ENCODE peak calls at places on chromosome 21, in four cellular contexts. One of them, this sample, is unnamed.

GRCh38 chr21:31248598-31248997 is 95.5 kb downstream of the TIAM1 start:
- DNase-seq in Peyer's patch: no peak
- DNase-seq in thyroid gland: no peak
- DNase-seq in IMR-90: peak; percentile 63
- DNase-seq in this sample: peak; percentile 71

GRCh38 chr21:15894596-15894995 is 164.8 kb downstream of the USP25 start:
- DNase-seq in thyroid gland: no peak
- DNase-seq in IMR-90: peak; percentile 38
- DNase-seq in Peyer's patch: no peak
- DNase-seq in this sample: peak; percentile 38

GRCh38 chr21:18744840-18745239 is 341.3 kb upstream of the TMPRSS15 start:
- DNase-seq in thyroid gland: no peak
- DNase-seq in IMR-90: no peak
- DNase-seq in Peyer's patch: no peak
- DNase-seq in this sample: no peak

GRCh38 chr21:42956824-42957632 is 17.3 kb upstream of the PKNOX1 start:
- DNase-seq in IMR-90: no peak
- DNase-seq in thyroid gland: peak; percentile 30
- DNase-seq in Peyer's patch: peak; percentile 22
- DNase-seq in this sample: no peak

GRCh38 chr21:33976980-33977720 is 61.5 kb upstream of the ATP5PO start:
- DNase-seq in IMR-90: no peak
- DNase-seq in thyroid gland: no peak
- DNase-seq in Peyer's patch: no peak
- DNase-seq in this sample: peak; percentile 23

GRCh38 chr21:40837456-40837855 is 9.5 kb downstream of the DSCAM start:
- DNase-seq in thyroid gland: no peak
- DNase-seq in Peyer's patch: no peak
- DNase-seq in IMR-90: no peak
- DNase-seq in this sample: no peak

GRCh38 chr21:25988738-25989137 is 181.8 kb downstream of the APP start:
- DNase-seq in thyroid gland: no peak
- DNase-seq in Peyer's patch: no peak
- DNase-seq in IMR-90: no peak
- DNase-seq in this sample: no peak

GRCh38 chr21:25907573-25908275 is 173.0 kb downstream of the GABPA start:
- DNase-seq in Peyer's patch: no peak
- DNase-seq in thyroid gland: peak; percentile 20
- DNase-seq in IMR-90: no peak
- DNase-seq in this sample: no peak

GRCh38 chr21:31335957-31336738 is 7.9 kb downstream of the TIAM1 start:
- DNase-seq in IMR-90: peak; percentile 95
- DNase-seq in thyroid gland: no peak
- DNase-seq in Peyer's patch: no peak
- DNase-seq in this sample: peak; percentile 72

GRCh38 chr21:23644768-23645167 is 1962.5 kb downstream of the MRPL39 start:
- DNase-seq in IMR-90: no peak
- DNase-seq in thyroid gland: no peak
- DNase-seq in Peyer's patch: no peak
- DNase-seq in this sample: no peak

GRCh38 chr21:42626171-42626570 is 27.2 kb upstream of the PDE9A start:
- DNase-seq in thyroid gland: no peak
- DNase-seq in IMR-90: no peak
- DNase-seq in Peyer's patch: peak; percentile 19
- DNase-seq in this sample: no peak

GRCh38 chr21:30579351-30579750 is 10.8 kb downstream of the KRTAP22-2 start:
- DNase-seq in thyroid gland: no peak
- DNase-seq in IMR-90: no peak
- DNase-seq in Peyer's patch: no peak
- DNase-seq in this sample: no peak

GRCh38 chr21:15848632-15849031 is 118.8 kb downstream of the USP25 start:
- DNase-seq in Peyer's patch: no peak
- DNase-seq in thyroid gland: no peak
- DNase-seq in IMR-90: peak; percentile 76
- DNase-seq in this sample: peak; percentile 42

GRCh38 chr21:42475526-42476492 is 20.2 kb downstream of the RSPH1 start:
- DNase-seq in thyroid gland: no peak
- DNase-seq in Peyer's patch: peak; percentile 36
- DNase-seq in IMR-90: no peak
- DNase-seq in this sample: no peak

GRCh38 chr21:42028754-42029385 is 18.7 kb upstream of the ZBTB21 start:
- DNase-seq in Peyer's patch: peak; percentile 43
- DNase-seq in IMR-90: no peak
- DNase-seq in thyroid gland: no peak
- DNase-seq in this sample: no peak

GRCh38 chr21:43361493-43362296 is 65.2 kb downstream of the SIK1 start:
- DNase-seq in IMR-90: peak; percentile 79
- DNase-seq in Peyer's patch: peak; percentile 86
- DNase-seq in thyroid gland: no peak
- DNase-seq in this sample: peak; percentile 74

GRCh38 chr21:35100351-35100771 is 51.3 kb upstream of the RUNX1 start:
- DNase-seq in IMR-90: peak; percentile 11
- DNase-seq in Peyer's patch: no peak
- DNase-seq in thyroid gland: no peak
- DNase-seq in this sample: peak; percentile 6

GRCh38 chr21:44800103-44800502 is 1.5 kb downstream of the UBE2G2 start:
- DNase-seq in thyroid gland: no peak
- DNase-seq in Peyer's patch: peak; percentile 63
- DNase-seq in IMR-90: peak; percentile 59
- DNase-seq in this sample: peak; percentile 76
- H3K4me3 ChIP-seq in thyroid gland: no peak overlapping the region
- H3K4me3 ChIP-seq in Peyer's patch: no peak overlapping the region
- H3K4me3 ChIP-seq in IMR-90: no peak overlapping the region
- H3K4me3 ChIP-seq in this sample: peak overlapping the region; percentile 92

DNA sequence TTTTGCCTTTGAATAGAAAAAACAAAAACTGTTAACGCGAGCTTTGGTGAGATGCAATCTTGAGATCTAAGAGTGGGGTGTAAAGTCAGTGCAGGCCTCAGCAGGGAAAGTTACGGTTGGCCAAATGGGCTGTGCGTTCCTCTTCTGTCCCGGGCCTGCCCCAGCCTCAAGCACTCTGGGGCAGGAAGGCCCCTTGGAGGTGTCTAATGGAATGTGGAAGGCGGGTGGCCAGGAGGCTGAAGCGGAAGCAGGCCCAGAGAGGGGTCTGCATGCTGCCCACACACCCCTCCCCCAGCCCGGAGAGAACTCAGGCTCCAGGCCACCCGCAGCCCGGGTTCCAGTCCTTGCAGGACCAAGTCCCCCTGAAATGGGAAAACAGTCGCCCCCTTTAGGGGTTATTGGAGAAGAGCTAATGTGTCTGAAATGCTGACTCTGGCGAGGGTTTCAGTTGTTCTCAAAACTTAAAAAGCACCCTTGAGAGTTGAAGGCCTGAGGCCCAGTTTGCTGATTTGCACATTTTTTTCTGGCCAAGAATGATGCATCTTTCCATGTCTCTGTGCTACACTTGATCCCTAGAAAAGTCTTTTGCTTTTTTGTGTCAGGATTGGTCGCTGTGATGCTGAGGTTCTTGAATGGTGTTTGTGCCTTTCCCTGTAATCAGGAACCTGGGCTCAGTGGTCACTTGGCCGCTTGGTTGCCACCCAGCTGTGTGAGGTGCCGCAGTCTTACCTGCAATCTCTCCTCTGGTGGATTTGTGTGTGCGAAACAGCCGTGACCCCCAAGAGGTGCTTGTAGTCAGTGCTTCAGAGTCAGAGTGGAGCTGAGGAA is 2.0 kb downstream of the COL18A1 start:
- DNase-seq in IMR-90: no peak
- DNase-seq in Peyer's patch: no peak
- DNase-seq in thyroid gland: no peak
- DNase-seq in this sample: no peak
- TF ChIP-seq CTCF in IMR-90: peak; percentile 7
- TF ChIP-seq CTCF in Peyer's patch: no peak
- TF ChIP-seq CTCF in thyroid gland: no peak
- TF ChIP-seq CTCF in this sample: no peak

DNA sequence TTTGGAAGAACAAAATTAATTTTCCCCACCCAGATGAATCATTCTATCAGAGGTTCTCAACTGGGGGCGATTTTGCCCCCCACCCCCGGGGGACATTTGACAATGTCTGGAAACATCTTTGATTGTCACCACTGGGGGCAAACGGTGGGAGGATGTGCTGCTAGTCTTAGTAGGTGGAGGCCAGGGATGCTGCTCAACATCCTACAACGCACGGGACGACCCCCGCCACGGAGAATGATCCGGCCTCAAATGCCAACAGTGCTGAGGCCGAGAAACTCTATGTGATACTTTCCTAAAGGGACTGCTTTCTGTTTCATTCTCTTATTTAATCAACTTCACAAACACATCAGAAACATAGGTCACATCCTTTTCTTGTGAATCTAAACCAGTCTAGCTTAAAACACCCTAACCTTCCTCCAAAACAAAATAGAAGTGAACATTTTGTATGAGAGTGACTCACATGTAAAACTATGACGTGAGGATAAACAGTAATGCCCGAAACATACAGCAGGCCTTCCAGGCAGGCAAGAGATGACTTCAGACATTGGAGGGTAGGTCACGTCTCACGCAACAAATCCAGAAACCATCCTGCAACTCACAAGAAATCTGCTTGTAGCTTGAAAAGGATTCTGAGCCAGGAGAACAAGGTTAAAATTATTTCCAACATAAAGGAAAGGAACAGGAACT is 37.2 kb upstream of the ETS2 start:
- DNase-seq in IMR-90: peak; percentile 100
- DNase-seq in thyroid gland: no peak
- DNase-seq in Peyer's patch: no peak
- DNase-seq in this sample: peak; percentile 99
- H3K4me3 ChIP-seq in IMR-90: peak overlapping the region; percentile 37
- H3K4me3 ChIP-seq in thyroid gland: no peak overlapping the region
- H3K4me3 ChIP-seq in Peyer's patch: no peak overlapping the region
- H3K4me3 ChIP-seq in this sample: no peak overlapping the region

DNA sequence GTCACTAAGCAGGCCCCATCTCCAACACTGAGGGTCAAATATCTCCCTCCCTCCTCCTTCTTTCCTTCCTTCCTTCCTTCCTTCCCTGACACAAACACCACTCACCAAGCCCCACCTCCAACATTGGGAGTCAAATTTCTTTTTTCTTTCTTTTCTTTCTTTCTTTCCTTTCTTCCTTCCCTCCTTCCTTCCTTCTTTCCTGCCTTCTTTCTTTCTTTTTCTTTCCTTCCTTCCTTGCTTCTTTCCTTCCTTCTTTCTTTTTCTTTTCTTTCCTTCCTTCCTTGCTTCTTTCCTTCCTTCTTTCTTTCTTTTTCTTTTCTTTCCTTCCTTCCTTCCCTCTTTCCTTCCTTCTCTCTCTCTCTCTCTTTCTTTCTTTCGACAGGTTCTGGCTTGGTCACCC is 79.2 kb upstream of the ETS2 start:
- DNase-seq in IMR-90: no peak
- DNase-seq in Peyer's patch: no peak
- DNase-seq in thyroid gland: no peak
- DNase-seq in this sample: no peak
- TF ChIP-seq CTCF in IMR-90: no peak
- TF ChIP-seq CTCF in Peyer's patch: no peak
- TF ChIP-seq CTCF in thyroid gland: no peak
- TF ChIP-seq CTCF in this sample: no peak

DNA sequence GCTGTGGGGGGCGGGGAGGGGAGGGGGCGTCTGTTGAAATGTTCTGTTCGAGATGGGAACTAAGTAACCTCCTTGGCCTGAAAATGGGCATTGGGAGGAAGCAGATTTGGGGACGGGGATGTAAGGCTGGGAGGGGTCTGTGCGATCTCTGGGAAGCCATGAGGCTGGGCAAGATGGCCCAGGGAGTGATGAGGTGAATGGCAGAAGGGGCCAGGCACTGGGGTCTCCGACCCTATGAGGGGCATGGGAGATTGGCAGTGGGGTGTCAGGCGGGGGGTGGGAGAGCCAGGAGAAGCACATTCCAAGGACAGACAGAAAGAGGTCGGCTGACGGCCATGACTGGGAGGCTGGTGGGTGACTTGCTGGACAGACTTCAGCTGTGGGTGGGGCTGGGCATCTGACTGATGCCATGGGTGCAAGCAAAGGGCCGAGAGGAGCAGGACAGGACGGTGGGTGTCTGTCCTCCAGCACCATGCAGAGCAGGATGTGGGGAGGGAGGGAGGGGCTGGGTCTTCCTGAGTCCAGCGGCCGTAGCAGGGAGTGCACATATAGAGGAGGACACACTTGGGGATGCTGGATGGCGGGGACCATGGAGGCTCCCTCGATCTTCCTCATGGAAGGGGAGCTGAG is 30.0 kb upstream of the COL18A1 start:
- DNase-seq in thyroid gland: no peak
- DNase-seq in Peyer's patch: no peak
- DNase-seq in IMR-90: no peak
- DNase-seq in this sample: no peak
- H3K4me3 ChIP-seq in thyroid gland: no peak overlapping the region
- H3K4me3 ChIP-seq in Peyer's patch: no peak overlapping the region
- H3K4me3 ChIP-seq in IMR-90: no peak overlapping the region
- H3K4me3 ChIP-seq in this sample: no peak overlapping the region

DNA sequence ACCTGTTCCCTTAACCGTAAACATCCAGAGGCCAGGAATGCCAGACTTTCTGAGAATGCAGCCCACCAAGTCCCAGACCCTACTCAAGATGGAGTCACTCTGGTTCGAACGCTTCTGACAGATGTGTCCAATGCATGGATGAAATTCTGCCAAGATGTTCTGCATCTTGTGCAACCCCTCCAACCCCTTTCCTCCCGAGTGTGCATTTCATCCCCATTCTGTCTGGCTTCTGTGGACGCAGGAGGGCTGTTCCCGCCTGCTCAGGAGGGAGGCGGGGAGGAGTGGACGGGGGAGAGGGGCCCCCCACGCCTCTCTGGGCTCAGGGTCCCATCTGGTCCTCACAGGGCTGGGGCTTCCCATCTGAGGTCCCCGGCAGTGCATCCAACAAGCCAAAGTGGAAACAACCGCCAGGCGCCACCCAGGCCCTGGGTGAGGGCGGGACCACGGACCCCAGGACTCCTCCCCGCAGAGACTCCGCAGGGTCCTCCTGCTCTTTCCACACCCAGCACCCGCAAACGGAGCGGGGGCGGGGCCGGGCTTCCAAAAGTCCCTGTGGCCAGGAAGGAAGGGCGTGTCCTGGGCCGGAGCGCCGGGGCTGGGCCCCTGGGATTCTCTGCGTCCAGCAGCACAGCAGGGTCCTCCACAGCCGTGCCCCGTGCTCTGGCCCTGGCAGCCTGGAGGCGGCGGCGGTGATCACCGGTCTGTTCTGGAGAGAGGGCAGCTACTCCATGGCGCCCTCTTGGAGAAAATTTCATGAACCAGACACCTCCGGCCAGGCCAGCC is 27.7 kb upstream of the SUMO3 start:
- DNase-seq in IMR-90: peak; percentile 24
- DNase-seq in thyroid gland: peak; percentile 50
- DNase-seq in Peyer's patch: peak; percentile 73
- DNase-seq in this sample: peak; percentile 82
- TF ChIP-seq CTCF in IMR-90: peak; percentile 43
- TF ChIP-seq CTCF in thyroid gland: no peak
- TF ChIP-seq CTCF in Peyer's patch: peak; percentile 36
- TF ChIP-seq CTCF in this sample: peak; percentile 49